ENCODE peak calls at places on chromosome 7, in eight cellular contexts. F is neural progenitor cell, V is fibroblast of lung, I is mammary epithelial cell, Z is keratinocyte, D is GM23338, T is GM23248, W is HepG2. K is an unnamed sample.

GRCh38 chr7:72336382-72336886 is 75.7 kb downstream of the CALN1 start:
- DNase-seq in F (peak; percentile 77), V (no peak), I (no peak), Z (no peak), D (peak; percentile 75), T (no peak), W (no peak), K (peak; percentile 11)

GRCh38 chr7:105760549-105761447 is 115.6 kb downstream of the ATXN7L1 start:
- DNase-seq in F (no peak), V (no peak), I (no peak), Z (no peak), D (no peak), T (peak; percentile 58), W (no peak), K (no peak)

GRCh38 chr7:18196638-18197037 is 169.0 kb upstream of the PRPS1L1 start:
- DNase-seq in F (no peak), V (no peak), I (no peak), Z (no peak), D (no peak), T (no peak), W (no peak), K (no peak)

GRCh38 chr7:151424799-151425198 is 15.0 kb upstream of the WDR86 start:
- DNase-seq in F (no peak), V (peak; percentile 70), I (no peak), Z (no peak), D (no peak), T (peak; percentile 30), W (no peak), K (no peak)

GRCh38 chr7:78226059-78226658 is 427.6 kb downstream of the PHTF2 start:
- DNase-seq in F (peak; percentile 81), V (peak; percentile 23), I (peak; percentile 1), Z (no peak), D (peak; percentile 86), T (peak; percentile 44), W (peak; percentile 16), K (peak; percentile 37)

GRCh38 chr7:1753563-1753867 is 83.4 kb downstream of the ELFN1 start:
- DNase-seq in F (no peak), V (no peak), I (no peak), Z (no peak), D (no peak), T (no peak), W (no peak), K (no peak)

GRCh38 chr7:84502222-84502621 is 307.6 kb upstream of the SEMA3A start:
- DNase-seq in F (no peak), V (no peak), I (no peak), Z (no peak), D (no peak), T (no peak), W (no peak), K (no peak)

GRCh38 chr7:136251826-136252225 is 274.7 kb upstream of the MTPN start:
- DNase-seq in F (no peak), V (peak; percentile 18), I (no peak), Z (no peak), D (peak; percentile 17), T (peak; percentile 1), W (no peak), K (no peak)

GRCh38 chr7:112121290-112121689 is 84.9 kb downstream of the DOCK4 start:
- DNase-seq in F (no peak), V (no peak), I (no peak), Z (no peak), D (no peak), T (no peak), W (no peak), K (no peak)

GRCh38 chr7:69661342-69661741 is 63.1 kb downstream of the AUTS2 start:
- DNase-seq in F (no peak), V (no peak), I (no peak), Z (no peak), D (no peak), T (no peak), W (no peak), K (no peak)

GRCh38 chr7:75054744-75055527 is 18.7 kb downstream of the RCC1L start:
- DNase-seq in F (no peak), V (peak; percentile 99), I (peak; percentile 39), Z (no peak), D (no peak), T (peak; percentile 94), W (no peak), K (no peak)

GRCh38 chr7:123537026-123537642 is 2.7 kb upstream of the IQUB start:
- DNase-seq in F (no peak), V (no peak), I (peak; percentile 6), Z (no peak), D (peak; percentile 37), T (peak; percentile 49), W (peak; percentile 13), K (peak; percentile 21)

GRCh38 chr7:106462914-106463482 is 178.2 kb upstream of the NAMPT start:
- DNase-seq in F (peak; percentile 57), V (no peak), I (no peak), Z (no peak), D (peak; percentile 39), T (no peak), W (no peak), K (no peak)

GRCh38 chr7:133070562-133070961 is 11.3 kb downstream of the CHCHD3 start:
- DNase-seq in F (peak; percentile 11), V (peak; percentile 13), I (peak; percentile 4), Z (no peak), D (peak; percentile 41), T (no peak), W (no peak), K (no peak)

GRCh38 chr7:18590744-18591340 is 95.3 kb downstream of the HDAC9 start:
- DNase-seq in F (peak; percentile 28), V (peak; percentile 52), I (peak; percentile 26), Z (no peak), D (peak; percentile 60), T (peak; percentile 74), W (peak; percentile 3), K (peak; percentile 46)

GRCh38 chr7:28048694-28049093 is 131.9 kb downstream of the JAZF1 start:
- DNase-seq in F (no peak), V (no peak), I (no peak), Z (no peak), D (no peak), T (no peak), W (no peak), K (no peak)

GRCh38 chr7:90917536-90917935 is 321.4 kb downstream of the CDK14 start:
- DNase-seq in F (no peak), V (no peak), I (no peak), Z (no peak), D (no peak), T (no peak), W (no peak), K (no peak)

GRCh38 chr7:69067397-69067796 is 530.9 kb upstream of the AUTS2 start:
- DNase-seq in F (peak; percentile 68), V (peak; percentile 24), I (no peak), Z (peak; percentile 2), D (peak; percentile 72), T (peak; percentile 1), W (no peak), K (peak; percentile 73)

GRCh38 chr7:134420509-134421125 is 38.3 kb downstream of the AKR1B1 start:
- DNase-seq in F (peak; percentile 66), V (peak; percentile 40), I (peak; percentile 55), Z (no peak), D (peak; percentile 82), T (peak; percentile 81), W (peak; percentile 61), K (peak; percentile 74)

GRCh38 chr7:50287121-50287520 is 17.4 kb upstream of the IKZF1 start:
- DNase-seq in F (no peak), V (no peak), I (no peak), Z (no peak), D (no peak), T (no peak), W (no peak), K (no peak)

DNA sequence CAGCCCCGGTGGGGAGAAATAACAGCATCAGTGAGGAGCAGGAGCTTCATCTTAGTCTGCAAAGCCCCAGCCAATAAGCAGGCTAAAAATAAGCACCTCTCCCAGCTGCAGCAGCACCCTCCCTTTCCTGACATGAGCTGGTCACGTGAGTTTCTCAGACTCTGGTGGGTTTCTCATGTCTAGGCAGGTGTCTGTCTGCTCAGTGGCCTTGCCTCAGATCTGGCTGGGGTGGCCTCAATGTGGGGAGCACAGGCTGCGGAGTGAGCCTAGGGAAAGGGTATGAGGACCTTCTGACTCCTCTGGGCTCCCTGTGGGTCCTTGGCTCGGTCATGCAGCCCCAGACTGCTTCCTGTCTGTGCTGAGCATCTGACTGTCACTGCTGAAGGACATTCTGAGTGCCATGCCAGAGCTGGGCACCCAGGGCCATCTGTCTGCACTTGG is 81.6 kb upstream of the LRRC4 start:
- DNase-seq in F (no peak), V (no peak), I (no peak), Z (no peak), D (no peak), T (no peak), W (no peak), K (no peak)
- H2AFZ ChIP-seq in F (no peak overlapping the region), V (no peak overlapping the region), I (no peak overlapping the region), Z (no peak overlapping the region), D (no peak overlapping the region), T (no peak overlapping the region), W (no peak overlapping the region), K (no peak overlapping the region)

DNA sequence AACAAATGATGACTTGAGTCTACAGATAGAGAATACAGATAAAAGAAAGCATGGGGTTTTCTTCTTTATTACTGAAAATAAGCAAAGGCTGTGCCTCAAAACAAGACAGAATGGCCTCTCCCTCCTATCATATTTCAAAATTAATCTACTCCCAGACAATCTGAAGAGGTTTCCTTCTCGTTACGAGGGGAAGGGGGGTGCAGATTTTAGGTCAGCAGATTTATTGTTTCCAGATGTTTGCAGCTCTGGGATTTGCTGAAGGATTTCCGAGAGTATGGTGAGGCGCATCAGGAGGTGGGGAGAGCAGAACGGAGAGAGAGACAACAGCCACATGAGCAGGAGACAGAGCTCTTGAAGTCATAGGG is 89.8 kb downstream of the KIAA1549 start:
- DNase-seq in F (no peak), V (no peak), I (no peak), Z (no peak), D (no peak), T (peak; percentile 62), W (no peak), K (peak; percentile 35)
- H3K4me3 ChIP-seq in F (no peak overlapping the region), V (no peak overlapping the region), I (no peak overlapping the region), Z (no peak overlapping the region), D (no peak overlapping the region), T (peak overlapping the region; percentile 47), W (no peak overlapping the region), K (no peak overlapping the region)

GRCh38 chr7:110322796-110323195 is 768.1 kb upstream of the LRRN3 start:
- DNase-seq in F (no peak), V (no peak), I (no peak), Z (no peak), D (no peak), T (no peak), W (no peak), K (no peak)
- TF ChIP-seq EZH2 in F (no peak), V (no peak), I (no peak), Z (no peak), D (no peak), T (no peak), W (no peak), K (no peak)

DNA sequence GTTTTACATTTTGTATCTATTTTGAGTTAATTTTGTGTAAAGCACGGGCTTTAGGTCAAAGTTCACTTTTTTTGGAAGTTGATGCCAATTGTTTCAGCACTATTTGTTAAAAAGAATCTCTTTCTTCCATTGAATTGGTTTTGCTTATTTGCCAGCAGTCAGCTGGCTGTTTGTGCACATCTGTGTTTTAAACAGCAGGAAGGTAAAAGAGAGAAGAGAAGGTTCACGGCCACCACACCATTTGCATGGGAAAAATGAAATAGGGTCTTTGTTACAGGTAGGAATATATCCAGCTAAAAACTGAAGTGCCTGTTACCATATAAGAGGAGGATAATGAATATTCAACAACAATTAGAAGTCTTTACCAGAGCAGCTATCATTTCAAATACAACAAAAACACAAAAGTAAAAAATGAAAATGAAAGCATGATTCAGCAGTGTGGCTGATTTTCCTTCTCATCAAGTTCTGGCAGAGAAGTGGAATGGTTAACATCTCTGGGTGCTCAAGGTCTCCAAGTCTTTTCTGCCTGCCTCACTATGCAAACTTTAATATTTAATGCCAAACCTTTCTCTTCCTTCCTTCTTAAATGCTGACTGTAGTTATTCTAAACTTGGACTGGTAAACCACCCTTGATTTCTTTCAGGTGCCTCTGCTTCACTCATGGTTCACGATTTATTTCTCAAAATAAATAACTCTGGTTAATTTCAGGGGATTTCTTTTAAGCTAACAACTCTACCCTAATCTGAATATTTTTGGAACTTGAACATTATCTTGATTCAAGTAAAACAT is 841.5 kb downstream of the GRM8 start:
- DNase-seq in F (no peak), V (peak; percentile 2), I (no peak), Z (no peak), D (no peak), T (no peak), W (no peak), K (no peak)
- H2AFZ ChIP-seq in F (no peak overlapping the region), V (no peak overlapping the region), I (peak overlapping the region; percentile 17), Z (no peak overlapping the region), D (no peak overlapping the region), T (no peak overlapping the region), W (no peak overlapping the region), K (no peak overlapping the region)

K was measured in hepatocyte.